ENCODE peak calls at places on chromosomes 13 and 19, in five cellular contexts. O, J, A, H and T are unnamed samples.

GRCh38 chr19:12800873-12801465 is 631 bp downstream of the PRDX2 start:
- DNase-seq in A (no peak), J (peak; percentile 54), H (no peak), O (peak; percentile 66), T (no peak)

GRCh38 chr19:17327654-17328516 is 6.8 kb downstream of the ANO8 start:
- DNase-seq in O (peak; percentile 87), H (no peak), J (peak; percentile 93), A (peak; percentile 65), T (peak; percentile 58)

GRCh38 chr13:79289557-79289956 is 116.5 kb downstream of the RBM26 start:
- DNase-seq in H (no peak), O (no peak), J (no peak), A (no peak), T (no peak)

GRCh38 chr13:28489536-28489935 is 5.4 kb downstream of the FLT1 start:
- DNase-seq in H (no peak), A (no peak), O (no peak), J (no peak), T (no peak)

GRCh38 chr13:111202745-111203144 is 87.6 kb downstream of the ARHGEF7 start:
- DNase-seq in H (peak; percentile 89), O (no peak), J (no peak), A (no peak), T (no peak)

GRCh38 chr19:43914051-43914450 is 21.0 kb downstream of the ZNF45 start:
- DNase-seq in H (no peak), J (no peak), A (no peak), O (no peak), T (no peak)

GRCh38 chr19:10543420-10544241 is at the start of gene ATG4D:
- DNase-seq in A (peak; percentile 96), J (peak; percentile 92), O (peak; percentile 91), H (peak; percentile 45), T (peak; percentile 88)

GRCh38 chr13:25192052-25192451 is 20.0 kb upstream of the AMER2 start:
- DNase-seq in O (no peak), H (no peak), A (no peak), J (no peak), T (no peak)

GRCh38 chr19:45401815-45402468 is 2.9 kb downstream of the PPP1R13L start:
- DNase-seq in O (no peak), A (no peak), J (no peak), H (no peak), T (no peak)

GRCh38 chr13:113759525-113760137 is 605 bp downstream of the TMEM255B start:
- DNase-seq in A (peak; percentile 25), H (no peak), O (peak; percentile 35), J (no peak), T (no peak)

GRCh38 chr13:110506859-110507566 is 54.5 kb downstream of the RAB20 start:
- DNase-seq in O (no peak), J (no peak), H (peak; percentile 23), A (peak; percentile 94), T (no peak)

GRCh38 chr13:64551755-64552154 is 2678.4 kb downstream of the PCDH9 start:
- DNase-seq in J (no peak), H (peak; percentile 77), O (no peak), A (no peak), T (no peak)

GRCh38 chr13:111610879-111611278 is 290.4 kb downstream of the TEX29 start:
- DNase-seq in J (no peak), O (no peak), A (no peak), H (no peak), T (no peak)

GRCh38 chr19:6602729-6603114 is 11.8 kb upstream of the CD70 start:
- DNase-seq in J (no peak), O (no peak), A (no peak), H (no peak), T (no peak)

GRCh38 chr19:43470288-43470687 is 4.9 kb upstream of the LYPD3 start:
- DNase-seq in H (peak; percentile 76), O (no peak), A (no peak), J (no peak), T (no peak)

GRCh38 chr19:41376241-41376997 is at the start of gene TMEM91:
- DNase-seq in J (peak; percentile 76), A (peak; percentile 34), H (no peak), O (peak; percentile 81), T (no peak)

GRCh38 chr19:44499962-44500949 is at the start of gene ZNF180:
- DNase-seq in A (peak; percentile 95), J (peak; percentile 99), H (peak; percentile 89), O (peak; percentile 98), T (peak; percentile 97)

GRCh38 chr19:16273005-16273404 is 51.6 kb upstream of the KLF2 start:
- DNase-seq in H (peak; percentile 72), A (no peak), J (no peak), O (no peak), T (no peak)

GRCh38 chr13:51953347-51953746 is 57.9 kb downstream of the ATP7B start:
- DNase-seq in J (no peak), A (no peak), O (no peak), H (no peak), T (no peak)

GRCh38 chr13:46509981-46510380 is 43.0 kb upstream of the LRCH1 start:
- DNase-seq in J (no peak), A (no peak), H (no peak), O (no peak), T (no peak)

GRCh38 chr19:8224394-8225145 is 15.4 kb downstream of the CERS4 start:
- DNase-seq in J (no peak), A (no peak), H (no peak), O (no peak), T (no peak)

GRCh38 chr19:13156968-13157882 is 7.0 kb downstream of the IER2 start:
- DNase-seq in J (no peak), O (no peak), A (no peak), H (no peak), T (no peak)

GRCh38 chr19:41296323-41296935 is 13.5 kb upstream of the CCDC97 start:
- DNase-seq in H (no peak), A (no peak), J (no peak), O (no peak), T (no peak)

GRCh38 chr13:30763786-30764440 is 28.6 kb downstream of the ALOX5AP start:
- DNase-seq in H (peak; percentile 45), O (no peak), A (no peak), J (no peak), T (no peak)

GRCh38 chr19:8452446-8453123 is 7.8 kb downstream of the HNRNPM start:
- DNase-seq in J (no peak), O (no peak), A (no peak), H (no peak), T (no peak)

GRCh38 chr13:47858678-47859050 is 142.4 kb downstream of the SUCLA2 start:
- DNase-seq in J (no peak), A (no peak), H (peak; percentile 72), O (no peak), T (no peak)

GRCh38 chr13:101554420-101555125 is 102.1 kb downstream of the ITGBL1 start:
- DNase-seq in A (no peak), O (no peak), J (no peak), H (no peak), T (no peak)

GRCh38 chr13:45121421-45121820 is 1.1 kb downstream of the GTF2F2 start:
- DNase-seq in J (no peak), H (peak; percentile 43), A (no peak), O (no peak), T (no peak)
- TF ChIP-seq CTCF in J (no peak), H (no peak), A (no peak), O (peak; percentile 11), T (peak; percentile 42)

GRCh38 chr19:50547385-50548190 is 20.6 kb downstream of the LRRC4B start:
- DNase-seq in O (no peak), A (no peak), J (no peak), H (no peak), T (no peak)
- TF ChIP-seq CTCF in O (no peak), A (no peak), J (no peak), H (no peak), T (no peak)

GRCh38 chr19:28731113-28731512 is 481.8 kb downstream of the UQCRFS1 start:
- DNase-seq in H (no peak), O (no peak), J (no peak), A (no peak), T (no peak)

GRCh38 chr19:28737526-28737925 is 475.4 kb downstream of the UQCRFS1 start:
- DNase-seq in O (no peak), A (no peak), J (no peak), H (no peak), T (no peak)

GRCh38 chr19:28731577-28731976 is 481.4 kb downstream of the UQCRFS1 start:
- DNase-seq in H (no peak), O (no peak), J (no peak), A (no peak), T (no peak)

GRCh38 chr19:28736528-28736927 is 476.4 kb downstream of the UQCRFS1 start:
- DNase-seq in A (no peak), O (no peak), H (no peak), J (no peak), T (no peak)

GRCh38 chr19:28737021-28737525 is 475.9 kb downstream of the UQCRFS1 start:
- DNase-seq in A (no peak), J (no peak), H (peak; percentile 18), O (no peak), T (no peak)
- TF ChIP-seq CTCF in A (peak; percentile 51), J (peak; percentile 29), H (peak; percentile 60), O (peak; percentile 53), T (peak; percentile 64)

DNA sequence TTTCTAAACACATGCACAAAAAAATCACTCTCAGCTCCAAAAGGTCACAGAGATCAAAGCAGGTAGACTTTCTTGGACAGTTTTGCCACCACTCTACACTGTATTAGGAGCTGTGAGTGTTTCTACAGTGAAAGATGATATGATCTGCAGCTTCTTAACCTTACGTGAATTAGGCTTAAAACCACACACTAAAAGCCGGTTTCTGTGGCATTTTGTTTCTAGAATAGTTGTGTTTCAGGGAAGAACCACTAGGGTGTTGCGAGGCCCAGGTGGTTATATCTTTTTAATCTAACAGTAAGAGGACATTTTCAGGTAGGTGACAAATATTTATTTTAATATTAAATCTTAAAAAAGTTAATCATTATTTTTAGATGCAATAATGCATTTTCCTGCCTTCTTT is 216.4 kb downstream of the KLF5 start:
- DNase-seq in A (no peak), H (no peak), J (no peak), O (no peak), T (no peak)
- TF ChIP-seq CTCF in A (no peak), H (no peak), J (no peak), O (no peak), T (peak; percentile 23)